ENCODE peak calls at places on chromosomes 7 and 10, in ten cellular contexts. One of them, this sample, is unnamed.
A peak's percentile ranks its signal among the peaks of the same experiment; 100 is the strongest.

GRCh38 chr10:119608316-119609155 is 11.8 kb upstream of the TIAL1 start:
- DNase-seq in A549: peak; percentile 62
- DNase-seq in prostate gland: peak; percentile 58
- DNase-seq in adrenal gland: peak; percentile 68
- DNase-seq in Peyer's patch: peak; percentile 73
- DNase-seq in CD8-positive, alpha-beta T cell: no peak
- DNase-seq in bronchial epithelial cell: peak; percentile 40
- DNase-seq in breast epithelium: peak; percentile 43
- DNase-seq in endodermal cell: peak; percentile 83
- DNase-seq in heart right ventricle: peak; percentile 39
- DNase-seq in this sample: peak; percentile 55

GRCh38 chr10:498760-499435 is 190.6 kb downstream of the DIP2C start:
- DNase-seq in A549: no peak
- DNase-seq in prostate gland: no peak
- DNase-seq in adrenal gland: no peak
- DNase-seq in Peyer's patch: no peak
- DNase-seq in CD8-positive, alpha-beta T cell: no peak
- DNase-seq in bronchial epithelial cell: no peak
- DNase-seq in breast epithelium: no peak
- DNase-seq in endodermal cell: no peak
- DNase-seq in heart right ventricle: no peak
- DNase-seq in this sample: no peak

GRCh38 chr10:24556746-24557742 is 166.6 kb downstream of the ARHGAP21 start:
- DNase-seq in A549: peak; percentile 80
- DNase-seq in prostate gland: peak; percentile 40
- DNase-seq in adrenal gland: peak; percentile 38
- DNase-seq in Peyer's patch: peak; percentile 61
- DNase-seq in CD8-positive, alpha-beta T cell: no peak
- DNase-seq in bronchial epithelial cell: peak; percentile 65
- DNase-seq in breast epithelium: no peak
- DNase-seq in endodermal cell: peak; percentile 76
- DNase-seq in heart right ventricle: peak; percentile 32
- DNase-seq in this sample: peak; percentile 93

GRCh38 chr7:121395494-121395960 is 581 bp downstream of the FAM3C start:
- DNase-seq in A549: peak; percentile 9
- DNase-seq in prostate gland: no peak
- DNase-seq in adrenal gland: peak; percentile 14
- DNase-seq in Peyer's patch: peak; percentile 69
- DNase-seq in CD8-positive, alpha-beta T cell: peak; percentile 26
- DNase-seq in bronchial epithelial cell: peak; percentile 16
- DNase-seq in breast epithelium: no peak
- DNase-seq in endodermal cell: peak; percentile 87
- DNase-seq in heart right ventricle: peak; percentile 13
- DNase-seq in this sample: peak; percentile 56

GRCh38 chr7:50595538-50596102 is 30.4 kb upstream of the DDC start:
- DNase-seq in A549: peak; percentile 78
- DNase-seq in prostate gland: no peak
- DNase-seq in adrenal gland: peak; percentile 64
- DNase-seq in Peyer's patch: peak; percentile 57
- DNase-seq in CD8-positive, alpha-beta T cell: no peak
- DNase-seq in bronchial epithelial cell: peak; percentile 13
- DNase-seq in breast epithelium: no peak
- DNase-seq in endodermal cell: peak; percentile 81
- DNase-seq in heart right ventricle: peak; percentile 29
- DNase-seq in this sample: peak; percentile 74

GRCh38 chr10:131126321-131127121 is 185.0 kb downstream of the TCERG1L start:
- DNase-seq in A549: no peak
- DNase-seq in prostate gland: no peak
- DNase-seq in adrenal gland: no peak
- DNase-seq in Peyer's patch: no peak
- DNase-seq in CD8-positive, alpha-beta T cell: no peak
- DNase-seq in bronchial epithelial cell: peak; percentile 4
- DNase-seq in breast epithelium: peak; percentile 18
- DNase-seq in endodermal cell: peak; percentile 64
- DNase-seq in heart right ventricle: no peak
- DNase-seq in this sample: no peak

GRCh38 chr7:8254667-8255066 is 7.3 kb downstream of the ICA1 start:
- DNase-seq in A549: no peak
- DNase-seq in prostate gland: peak; percentile 19
- DNase-seq in adrenal gland: no peak
- DNase-seq in Peyer's patch: no peak
- DNase-seq in CD8-positive, alpha-beta T cell: no peak
- DNase-seq in bronchial epithelial cell: peak; percentile 31
- DNase-seq in breast epithelium: no peak
- DNase-seq in endodermal cell: no peak
- DNase-seq in heart right ventricle: no peak
- DNase-seq in this sample: no peak

GRCh38 chr10:118904284-118904683 is 125.2 kb upstream of the NANOS1 start:
- DNase-seq in A549: no peak
- DNase-seq in prostate gland: no peak
- DNase-seq in adrenal gland: no peak
- DNase-seq in Peyer's patch: no peak
- DNase-seq in CD8-positive, alpha-beta T cell: no peak
- DNase-seq in bronchial epithelial cell: no peak
- DNase-seq in breast epithelium: no peak
- DNase-seq in endodermal cell: no peak
- DNase-seq in heart right ventricle: no peak
- DNase-seq in this sample: peak; percentile 60

GRCh38 chr10:105586451-105587098 is 945.5 kb downstream of the SORCS3 start:
- DNase-seq in A549: no peak
- DNase-seq in prostate gland: no peak
- DNase-seq in adrenal gland: no peak
- DNase-seq in Peyer's patch: no peak
- DNase-seq in CD8-positive, alpha-beta T cell: no peak
- DNase-seq in bronchial epithelial cell: peak; percentile 55
- DNase-seq in breast epithelium: no peak
- DNase-seq in endodermal cell: no peak
- DNase-seq in heart right ventricle: no peak
- DNase-seq in this sample: peak; percentile 1

GRCh38 chr7:132503415-132503814 is 72.9 kb downstream of the PLXNA4 start:
- DNase-seq in A549: no peak
- DNase-seq in prostate gland: no peak
- DNase-seq in adrenal gland: no peak
- DNase-seq in Peyer's patch: no peak
- DNase-seq in CD8-positive, alpha-beta T cell: no peak
- DNase-seq in bronchial epithelial cell: no peak
- DNase-seq in breast epithelium: no peak
- DNase-seq in endodermal cell: peak; percentile 74
- DNase-seq in heart right ventricle: no peak
- DNase-seq in this sample: no peak

GRCh38 chr7:132498319-132498718 is 78.0 kb downstream of the PLXNA4 start:
- DNase-seq in A549: no peak
- DNase-seq in prostate gland: no peak
- DNase-seq in adrenal gland: no peak
- DNase-seq in Peyer's patch: no peak
- DNase-seq in CD8-positive, alpha-beta T cell: no peak
- DNase-seq in bronchial epithelial cell: no peak
- DNase-seq in breast epithelium: no peak
- DNase-seq in endodermal cell: no peak
- DNase-seq in heart right ventricle: no peak
- DNase-seq in this sample: no peak

GRCh38 chr7:132499065-132499464 is 77.2 kb downstream of the PLXNA4 start:
- DNase-seq in A549: no peak
- DNase-seq in prostate gland: no peak
- DNase-seq in adrenal gland: no peak
- DNase-seq in Peyer's patch: no peak
- DNase-seq in CD8-positive, alpha-beta T cell: no peak
- DNase-seq in bronchial epithelial cell: no peak
- DNase-seq in breast epithelium: no peak
- DNase-seq in endodermal cell: no peak
- DNase-seq in heart right ventricle: no peak
- DNase-seq in this sample: no peak

GRCh38 chr7:132501956-132502355 is 74.3 kb downstream of the PLXNA4 start:
- DNase-seq in A549: no peak
- DNase-seq in prostate gland: no peak
- DNase-seq in adrenal gland: no peak
- DNase-seq in Peyer's patch: no peak
- DNase-seq in CD8-positive, alpha-beta T cell: no peak
- DNase-seq in bronchial epithelial cell: no peak
- DNase-seq in breast epithelium: no peak
- DNase-seq in endodermal cell: no peak
- DNase-seq in heart right ventricle: no peak
- DNase-seq in this sample: no peak

GRCh38 chr7:132500727-132501410 is 75.4 kb downstream of the PLXNA4 start:
- DNase-seq in A549: peak; percentile 18
- DNase-seq in prostate gland: no peak
- DNase-seq in adrenal gland: peak; percentile 85
- DNase-seq in Peyer's patch: peak; percentile 55
- DNase-seq in CD8-positive, alpha-beta T cell: no peak
- DNase-seq in bronchial epithelial cell: no peak
- DNase-seq in breast epithelium: no peak
- DNase-seq in endodermal cell: peak; percentile 84
- DNase-seq in heart right ventricle: peak; percentile 77
- DNase-seq in this sample: peak; percentile 36
- TF ChIP-seq CTCF in A549: no peak
- TF ChIP-seq CTCF in prostate gland: no peak
- TF ChIP-seq CTCF in adrenal gland: no peak
- TF ChIP-seq CTCF in Peyer's patch: no peak
- TF ChIP-seq CTCF in CD8-positive, alpha-beta T cell: no peak
- TF ChIP-seq CTCF in bronchial epithelial cell: no peak
- TF ChIP-seq CTCF in breast epithelium: no peak
- TF ChIP-seq CTCF in endodermal cell: peak; percentile 74
- TF ChIP-seq CTCF in heart right ventricle: peak; percentile 69
- TF ChIP-seq CTCF in this sample: no peak

GRCh38 chr10:84531396-84531795 is 203.0 kb downstream of the CCSER2 start:
- DNase-seq in A549: no peak
- DNase-seq in prostate gland: no peak
- DNase-seq in adrenal gland: no peak
- DNase-seq in Peyer's patch: no peak
- DNase-seq in CD8-positive, alpha-beta T cell: no peak
- DNase-seq in bronchial epithelial cell: peak; percentile 66
- DNase-seq in breast epithelium: no peak
- DNase-seq in endodermal cell: no peak
- DNase-seq in heart right ventricle: no peak
- DNase-seq in this sample: no peak
- H3K4me3 ChIP-seq in A549: no peak overlapping the region
- H3K4me3 ChIP-seq in prostate gland: no peak overlapping the region
- H3K4me3 ChIP-seq in adrenal gland: no peak overlapping the region
- H3K4me3 ChIP-seq in Peyer's patch: no peak overlapping the region
- H3K4me3 ChIP-seq in CD8-positive, alpha-beta T cell: no peak overlapping the region
- H3K4me3 ChIP-seq in bronchial epithelial cell: no peak overlapping the region
- H3K4me3 ChIP-seq in breast epithelium: no peak overlapping the region
- H3K4me3 ChIP-seq in endodermal cell: no peak overlapping the region
- H3K4me3 ChIP-seq in heart right ventricle: no peak overlapping the region
- H3K4me3 ChIP-seq in this sample: no peak overlapping the region

GRCh38 chr7:2661602-2662272 is 26.3 kb upstream of the AMZ1 start:
- DNase-seq in A549: no peak
- DNase-seq in prostate gland: no peak
- DNase-seq in adrenal gland: no peak
- DNase-seq in Peyer's patch: no peak
- DNase-seq in CD8-positive, alpha-beta T cell: no peak
- DNase-seq in bronchial epithelial cell: no peak
- DNase-seq in breast epithelium: no peak
- DNase-seq in endodermal cell: peak; percentile 71
- DNase-seq in heart right ventricle: no peak
- DNase-seq in this sample: no peak
- TF ChIP-seq CTCF in A549: no peak
- TF ChIP-seq CTCF in prostate gland: no peak
- TF ChIP-seq CTCF in adrenal gland: no peak
- TF ChIP-seq CTCF in Peyer's patch: no peak
- TF ChIP-seq CTCF in CD8-positive, alpha-beta T cell: no peak
- TF ChIP-seq CTCF in bronchial epithelial cell: peak; percentile 1
- TF ChIP-seq CTCF in breast epithelium: no peak
- TF ChIP-seq CTCF in endodermal cell: peak; percentile 56
- TF ChIP-seq CTCF in heart right ventricle: no peak
- TF ChIP-seq CTCF in this sample: peak; percentile 15

DNA sequence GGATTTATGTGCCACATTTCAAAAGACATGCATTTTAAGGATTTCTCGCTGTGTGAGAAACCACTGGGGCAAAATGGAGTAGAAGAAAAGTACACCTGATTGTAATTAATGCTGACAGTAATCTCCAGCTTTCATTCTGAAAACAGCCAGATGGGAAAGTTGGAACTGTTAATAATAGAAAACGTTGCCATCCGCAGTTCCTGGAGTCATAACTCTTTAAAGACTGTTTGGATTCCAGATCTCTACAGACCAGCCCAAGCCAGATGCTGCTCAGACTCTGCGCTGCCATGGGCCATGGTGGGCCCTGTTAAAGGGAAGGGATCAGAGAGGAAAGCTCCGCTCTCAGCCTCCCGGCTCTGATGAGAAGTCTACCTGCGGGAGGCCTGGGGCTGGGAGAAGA is 217.0 kb upstream of the GLI3 start:
- DNase-seq in A549: no peak
- DNase-seq in prostate gland: no peak
- DNase-seq in adrenal gland: no peak
- DNase-seq in Peyer's patch: no peak
- DNase-seq in CD8-positive, alpha-beta T cell: no peak
- DNase-seq in bronchial epithelial cell: no peak
- DNase-seq in breast epithelium: no peak
- DNase-seq in endodermal cell: no peak
- DNase-seq in heart right ventricle: no peak
- DNase-seq in this sample: no peak
- H3K4me3 ChIP-seq in A549: no peak overlapping the region
- H3K4me3 ChIP-seq in prostate gland: no peak overlapping the region
- H3K4me3 ChIP-seq in adrenal gland: no peak overlapping the region
- H3K4me3 ChIP-seq in Peyer's patch: no peak overlapping the region
- H3K4me3 ChIP-seq in CD8-positive, alpha-beta T cell: no peak overlapping the region
- H3K4me3 ChIP-seq in bronchial epithelial cell: no peak overlapping the region
- H3K4me3 ChIP-seq in breast epithelium: no peak overlapping the region
- H3K4me3 ChIP-seq in endodermal cell: no peak overlapping the region
- H3K4me3 ChIP-seq in heart right ventricle: no peak overlapping the region
- H3K4me3 ChIP-seq in this sample: no peak overlapping the region